ENCODE peak calls at places on chromosomes 16 and 17, in five cellular contexts. One of them, this sample, is unnamed.

GRCh38 chr16:72927199-72928088 is 120.5 kb downstream of the ZFHX3 start:
- DNase-seq in neuronal stem cell: no peak
- DNase-seq in H1: no peak
- DNase-seq in trophoblast cell: peak; percentile 47
- DNase-seq in H9: no peak
- DNase-seq in this sample: peak; percentile 97

GRCh38 chr17:80649672-80650338 is 105.2 kb downstream of the RPTOR start:
- DNase-seq in neuronal stem cell: peak; percentile 17
- DNase-seq in H1: peak; percentile 38
- DNase-seq in trophoblast cell: peak; percentile 33
- DNase-seq in H9: peak; percentile 85
- DNase-seq in this sample: peak; percentile 91

GRCh38 chr17:28684963-28685362 is 23.0 kb downstream of the SUPT6H start:
- DNase-seq in neuronal stem cell: no peak
- DNase-seq in H1: no peak
- DNase-seq in trophoblast cell: peak; percentile 4
- DNase-seq in H9: no peak
- DNase-seq in this sample: peak; percentile 84

GRCh38 chr16:77584205-77584859 is 138.0 kb upstream of the NUDT7 start:
- DNase-seq in neuronal stem cell: peak; percentile 59
- DNase-seq in H1: no peak
- DNase-seq in trophoblast cell: peak; percentile 85
- DNase-seq in H9: peak; percentile 42
- DNase-seq in this sample: peak; percentile 75

GRCh38 chr16:4679854-4680636 is 13.3 kb upstream of the NUDT16L1 start:
- DNase-seq in neuronal stem cell: no peak
- DNase-seq in H1: no peak
- DNase-seq in trophoblast cell: peak; percentile 89
- DNase-seq in H9: no peak
- DNase-seq in this sample: no peak

GRCh38 chr17:2871720-2872119 is 75.5 kb downstream of the RAP1GAP2 start:
- DNase-seq in neuronal stem cell: no peak
- DNase-seq in H1: no peak
- DNase-seq in trophoblast cell: peak; percentile 89
- DNase-seq in H9: no peak
- DNase-seq in this sample: no peak

GRCh38 chr16:31130336-31130812 is 5.2 kb downstream of the PRSS8 start:
- DNase-seq in neuronal stem cell: no peak
- DNase-seq in H1: no peak
- DNase-seq in trophoblast cell: no peak
- DNase-seq in H9: no peak
- DNase-seq in this sample: no peak

GRCh38 chr17:15973016-15973415 is 26.5 kb downstream of the ZSWIM7 start:
- DNase-seq in neuronal stem cell: no peak
- DNase-seq in H1: no peak
- DNase-seq in trophoblast cell: peak; percentile 68
- DNase-seq in H9: no peak
- DNase-seq in this sample: no peak

GRCh38 chr17:80347536-80347935 is 67.4 kb upstream of the ENDOV start:
- DNase-seq in neuronal stem cell: no peak
- DNase-seq in H1: no peak
- DNase-seq in trophoblast cell: no peak
- DNase-seq in H9: no peak
- DNase-seq in this sample: no peak

GRCh38 chr17:61314368-61315078 is 85.1 kb upstream of the TBX2 start:
- DNase-seq in neuronal stem cell: no peak
- DNase-seq in H1: no peak
- DNase-seq in trophoblast cell: no peak
- DNase-seq in H9: no peak
- DNase-seq in this sample: no peak

GRCh38 chr17:76265624-76266243 is 586 bp downstream of the UBALD2 start:
- DNase-seq in neuronal stem cell: peak; percentile 55
- DNase-seq in H1: no peak
- DNase-seq in trophoblast cell: peak; percentile 59
- DNase-seq in H9: no peak
- DNase-seq in this sample: peak; percentile 67

GRCh38 chr16:62021295-62021694 is 14.9 kb downstream of the CDH8 start:
- DNase-seq in neuronal stem cell: no peak
- DNase-seq in H1: no peak
- DNase-seq in trophoblast cell: no peak
- DNase-seq in H9: no peak
- DNase-seq in this sample: no peak

GRCh38 chr17:59542960-59543635 is 22.3 kb upstream of the DHX40 start:
- DNase-seq in neuronal stem cell: no peak
- DNase-seq in H1: no peak
- DNase-seq in trophoblast cell: no peak
- DNase-seq in H9: no peak
- DNase-seq in this sample: no peak

GRCh38 chr16:65959978-65960377 is 406.5 kb upstream of the CDH5 start:
- DNase-seq in neuronal stem cell: no peak
- DNase-seq in H1: no peak
- DNase-seq in trophoblast cell: no peak
- DNase-seq in H9: no peak
- DNase-seq in this sample: no peak

GRCh38 chr16:48158296-48158695 is 2.5 kb upstream of the ABCC12 start:
- DNase-seq in neuronal stem cell: no peak
- DNase-seq in H1: no peak
- DNase-seq in trophoblast cell: no peak
- DNase-seq in H9: no peak
- DNase-seq in this sample: peak; percentile 65

GRCh38 chr17:48484850-48485249 is 46.0 kb downstream of the HOXB1 start:
- DNase-seq in neuronal stem cell: no peak
- DNase-seq in H1: no peak
- DNase-seq in trophoblast cell: no peak
- DNase-seq in H9: no peak
- DNase-seq in this sample: peak; percentile 90

GRCh38 chr17:77382966-77383612 is 242.3 kb downstream of the SEC14L1 start:
- DNase-seq in neuronal stem cell: no peak
- DNase-seq in H1: no peak
- DNase-seq in trophoblast cell: no peak
- DNase-seq in H9: no peak
- DNase-seq in this sample: peak; percentile 70

GRCh38 chr17:37820313-37821024 is 75.6 kb upstream of the HNF1B start:
- DNase-seq in neuronal stem cell: no peak
- DNase-seq in H1: no peak
- DNase-seq in trophoblast cell: peak; percentile 26
- DNase-seq in H9: no peak
- DNase-seq in this sample: no peak

GRCh38 chr17:37816951-37817350 is 72.1 kb upstream of the HNF1B start:
- DNase-seq in neuronal stem cell: no peak
- DNase-seq in H1: no peak
- DNase-seq in trophoblast cell: no peak
- DNase-seq in H9: no peak
- DNase-seq in this sample: no peak

GRCh38 chr17:37821025-37821713 is 76.3 kb upstream of the HNF1B start:
- DNase-seq in neuronal stem cell: no peak
- DNase-seq in H1: no peak
- DNase-seq in trophoblast cell: peak; percentile 19
- DNase-seq in H9: no peak
- DNase-seq in this sample: no peak

GRCh38 chr17:37815516-37815915 is 70.7 kb upstream of the HNF1B start:
- DNase-seq in neuronal stem cell: no peak
- DNase-seq in H1: no peak
- DNase-seq in trophoblast cell: no peak
- DNase-seq in H9: no peak
- DNase-seq in this sample: no peak

GRCh38 chr17:37818689-37819088 is 73.8 kb upstream of the HNF1B start:
- DNase-seq in neuronal stem cell: no peak
- DNase-seq in H1: no peak
- DNase-seq in trophoblast cell: no peak
- DNase-seq in H9: no peak
- DNase-seq in this sample: no peak
- H2BK120ac ChIP-seq in neuronal stem cell: no peak overlapping the region
- H2BK120ac ChIP-seq in H1: no peak overlapping the region
- H2BK120ac ChIP-seq in trophoblast cell: no peak overlapping the region
- H2BK120ac ChIP-seq in H9: no peak overlapping the region
- H2BK120ac ChIP-seq in this sample: no peak overlapping the region

GRCh38 chr16:9821331-9821730 is 360.9 kb downstream of the GRIN2A start:
- DNase-seq in neuronal stem cell: no peak
- DNase-seq in H1: no peak
- DNase-seq in trophoblast cell: no peak
- DNase-seq in H9: no peak
- DNase-seq in this sample: no peak
- H2BK12ac ChIP-seq in neuronal stem cell: no peak overlapping the region
- H2BK12ac ChIP-seq in H1: no peak overlapping the region
- H2BK12ac ChIP-seq in trophoblast cell: no peak overlapping the region
- H2BK12ac ChIP-seq in H9: no peak overlapping the region
- H2BK12ac ChIP-seq in this sample: no peak overlapping the region

GRCh38 chr16:30078744-30079143 is 3.0 kb downstream of the PPP4C start:
- DNase-seq in neuronal stem cell: no peak
- DNase-seq in H1: no peak
- DNase-seq in trophoblast cell: no peak
- DNase-seq in H9: no peak
- DNase-seq in this sample: no peak

GRCh38 chr16:30079480-30079879 is 3.7 kb downstream of the PPP4C start:
- DNase-seq in neuronal stem cell: no peak
- DNase-seq in H1: no peak
- DNase-seq in trophoblast cell: no peak
- DNase-seq in H9: no peak
- DNase-seq in this sample: no peak

GRCh38 chr16:30077656-30078055 is 1.9 kb downstream of the PPP4C start:
- DNase-seq in neuronal stem cell: no peak
- DNase-seq in H1: no peak
- DNase-seq in trophoblast cell: no peak
- DNase-seq in H9: no peak
- DNase-seq in this sample: peak; percentile 68

GRCh38 chr16:30076276-30076791 is 540 bp downstream of the PPP4C start:
- DNase-seq in neuronal stem cell: no peak
- DNase-seq in H1: no peak
- DNase-seq in trophoblast cell: peak; percentile 51
- DNase-seq in H9: no peak
- DNase-seq in this sample: no peak

GRCh38 chr16:30075503-30076275 is at the start of gene PPP4C:
- DNase-seq in neuronal stem cell: peak; percentile 78
- DNase-seq in H1: no peak
- DNase-seq in trophoblast cell: peak; percentile 91
- DNase-seq in H9: peak; percentile 91
- DNase-seq in this sample: peak; percentile 94
- H4K91ac ChIP-seq in neuronal stem cell: no peak within 1 kb of the TSS
- H4K91ac ChIP-seq in H1: no peak within 1 kb of the TSS
- H4K91ac ChIP-seq in trophoblast cell: peak within 1 kb of the TSS; percentile 86
- H4K91ac ChIP-seq in H9: no peak within 1 kb of the TSS
- H4K91ac ChIP-seq in this sample: peak within 1 kb of the TSS; percentile 93

DNA sequence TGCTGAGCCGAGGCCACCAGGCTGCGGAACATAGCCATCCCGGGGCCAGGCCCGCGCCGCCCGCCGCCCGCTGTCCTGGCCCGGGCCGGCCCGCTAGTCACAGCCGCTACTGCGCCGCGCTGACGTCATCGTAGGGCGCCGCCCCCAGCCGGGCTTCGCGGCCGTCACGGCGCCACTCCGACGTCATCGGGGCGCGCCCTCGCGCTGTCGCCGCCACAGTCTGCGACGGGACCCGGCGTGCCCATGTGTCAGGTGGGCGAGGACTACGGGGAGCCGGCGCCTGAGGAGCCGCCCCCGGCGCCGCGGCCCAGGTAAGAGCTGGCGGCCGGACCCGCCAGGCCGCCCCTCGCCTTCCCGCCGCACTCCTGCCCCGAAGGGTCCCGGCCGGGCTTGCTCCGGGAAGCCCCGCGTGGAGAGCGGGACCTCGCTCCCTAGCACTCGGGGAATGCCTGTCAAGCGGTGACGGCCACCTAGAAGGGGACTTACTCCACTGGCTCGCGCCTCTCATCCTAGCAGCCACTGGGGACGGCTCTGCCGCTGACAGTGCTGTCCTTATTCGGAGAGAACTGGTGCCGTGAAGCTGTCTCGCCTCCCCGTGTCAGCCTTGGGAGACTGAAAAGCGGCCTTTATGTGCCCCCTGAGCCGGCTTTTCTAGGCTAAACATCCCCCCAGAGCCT is at the start of the genes CTU2 and RNF166:
- DNase-seq in neuronal stem cell: peak; percentile 90
- DNase-seq in H1: peak; percentile 53
- DNase-seq in trophoblast cell: peak; percentile 97
- DNase-seq in H9: peak; percentile 85
- DNase-seq in this sample: peak; percentile 88
- H2BK120ac ChIP-seq in neuronal stem cell: no peak within 1 kb of the TSS
- H2BK120ac ChIP-seq in H1: no peak within 1 kb of the TSS
- H2BK120ac ChIP-seq in trophoblast cell: peak within 1 kb of the TSS; percentile 33
- H2BK120ac ChIP-seq in H9: no peak within 1 kb of the TSS
- H2BK120ac ChIP-seq in this sample: peak within 1 kb of the TSS; percentile 39

GRCh38 chr17:74554909-74555308 is 9.0 kb upstream of the CD300C start:
- DNase-seq in neuronal stem cell: no peak
- DNase-seq in H1: no peak
- DNase-seq in trophoblast cell: no peak
- DNase-seq in H9: no peak
- DNase-seq in this sample: no peak
- H2BK12ac ChIP-seq in neuronal stem cell: no peak overlapping the region
- H2BK12ac ChIP-seq in H1: no peak overlapping the region
- H2BK12ac ChIP-seq in trophoblast cell: no peak overlapping the region
- H2BK12ac ChIP-seq in H9: no peak overlapping the region
- H2BK12ac ChIP-seq in this sample: no peak overlapping the region

DNA sequence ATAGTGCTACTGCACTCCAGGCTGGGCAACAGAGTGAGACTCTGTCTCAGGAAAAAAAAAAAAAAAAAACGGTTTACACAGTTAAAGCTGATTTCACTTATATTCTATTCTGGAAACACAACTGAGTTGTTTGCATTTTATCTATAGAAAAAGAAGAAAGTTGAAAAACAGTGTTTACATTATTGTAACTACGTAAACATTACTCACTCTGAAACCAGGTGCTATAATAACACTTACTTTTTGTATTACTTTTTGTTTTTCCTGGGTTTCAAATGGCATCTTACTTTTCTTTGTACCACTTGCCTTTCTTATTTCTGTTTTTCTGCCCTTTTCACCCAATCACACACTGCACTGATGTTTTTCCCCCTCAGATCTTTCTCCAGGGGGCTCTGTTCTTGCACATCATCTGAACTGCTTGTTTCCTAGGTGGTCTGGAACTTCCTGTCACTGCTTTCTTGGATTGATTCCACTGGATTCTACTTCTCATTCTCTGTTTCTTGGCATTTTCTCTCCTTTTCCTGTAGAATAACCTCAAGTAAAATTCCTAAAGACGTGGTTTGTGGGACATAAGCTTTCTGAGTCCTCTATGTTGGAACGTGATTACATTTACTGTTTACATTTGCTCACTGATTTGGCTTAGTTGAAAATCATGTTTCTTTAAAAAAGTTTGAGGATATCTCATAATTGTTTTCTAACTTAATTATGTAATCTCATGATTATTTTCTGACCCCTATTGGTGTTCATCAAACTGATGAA is 142.1 kb downstream of the HS3ST3B1 start:
- DNase-seq in neuronal stem cell: no peak
- DNase-seq in H1: no peak
- DNase-seq in trophoblast cell: no peak
- DNase-seq in H9: no peak
- DNase-seq in this sample: peak; percentile 45
- H4K91ac ChIP-seq in neuronal stem cell: no peak overlapping the region
- H4K91ac ChIP-seq in H1: no peak overlapping the region
- H4K91ac ChIP-seq in trophoblast cell: no peak overlapping the region
- H4K91ac ChIP-seq in H9: no peak overlapping the region
- H4K91ac ChIP-seq in this sample: no peak overlapping the region

This sample was measured in mesenchymal stem cell.